ENCODE peak calls at places on chromosomes 2 and 18, in six cellular contexts. B is endothelial cell of umbilical vein, G is ecto neural progenitor cell, T is fibroblast of villous mesenchyme, F is OCI-LY7, R is RWPE1. K is an unnamed sample.

GRCh38 chr18:12236934-12237832 is 17.0 kb upstream of the CIDEA start:
- DNase-seq in R (peak), G (peak), F (peak), T (peak), B (peak), K (peak)

GRCh38 chr2:43086451-43087221 is 139.8 kb downstream of the ZFP36L2 start:
- DNase-seq in F (no peak), G (no peak), R (peak), B (peak), T (peak), K (no peak)

GRCh38 chr2:216603010-216603883 is 30.0 kb upstream of the IGFBP2 start:
- DNase-seq in F (peak), G (no peak), B (no peak), T (peak), R (no peak), K (no peak)

GRCh38 chr2:221124542-221125235 is 447.4 kb downstream of the EPHA4 start:
- DNase-seq in T (no peak), R (peak), G (peak), B (no peak), F (no peak), K (no peak)

GRCh38 chr2:74532222-74532621 is 2.5 kb downstream of the HTRA2 start:
- DNase-seq in R (no peak), G (no peak), F (peak), T (peak), B (peak), K (no peak)

GRCh38 chr2:84631047-84631446 is 114.7 kb downstream of the DNAH6 start:
- DNase-seq in B (peak), R (peak), T (peak), G (no peak), F (peak), K (no peak)

GRCh38 chr2:238947920-238948710 is 100.2 kb downstream of the TWIST2 start:
- DNase-seq in R (peak), B (peak), F (no peak), G (no peak), T (peak), K (peak)

GRCh38 chr18:60060026-60060425 is 160.2 kb downstream of the PMAIP1 start:
- DNase-seq in B (no peak), F (no peak), R (no peak), G (no peak), T (no peak), K (no peak)

GRCh38 chr18:9617006-9617542 is 2.7 kb upstream of the PPP4R1 start:
- DNase-seq in F (no peak), R (no peak), G (no peak), B (peak), T (no peak), K (no peak)

GRCh38 chr2:240930096-240930630 is 24.0 kb downstream of the CROCC2 start:
- DNase-seq in T (no peak), B (no peak), F (no peak), G (no peak), R (no peak), K (no peak)

GRCh38 chr2:238031749-238032148 is 29.1 kb upstream of the SCLY start:
- DNase-seq in T (no peak), B (no peak), G (no peak), R (peak), F (no peak), K (no peak)

GRCh38 chr18:36035253-36035652 is 32.1 kb downstream of the RPRD1A start:
- DNase-seq in R (no peak), B (peak), F (no peak), G (no peak), T (no peak), K (no peak)

GRCh38 chr2:55734726-55735125 is 41.1 kb upstream of the PNPT1 start:
- DNase-seq in B (no peak), G (no peak), F (no peak), T (no peak), R (no peak), K (no peak)

GRCh38 chr18:3447035-3447894 is 2.7 kb upstream of the TGIF1 start:
- DNase-seq in T (peak), F (no peak), R (peak), G (peak), B (peak), K (peak)

GRCh38 chr2:145411493-145411892 is 891.6 kb upstream of the ZEB2 start:
- DNase-seq in T (no peak), G (no peak), R (no peak), B (no peak), F (peak), K (peak)

GRCh38 chr18:61326407-61326806 is 6.8 kb upstream of the CDH20 start:
- DNase-seq in T (no peak), R (no peak), B (no peak), G (no peak), F (no peak), K (no peak)

GRCh38 chr2:130391058-130391871 is 35.4 kb downstream of the PTPN18 start:
- DNase-seq in R (peak), F (peak), T (peak), G (peak), B (peak), K (peak)

GRCh38 chr2:232537079-232537478 is 2.4 kb upstream of the CHRNG start:
- DNase-seq in G (peak), R (no peak), B (no peak), F (peak), T (no peak), K (no peak)

GRCh38 chr2:57796527-57796926 is 250.1 kb upstream of the VRK2 start:
- DNase-seq in B (no peak), R (no peak), F (no peak), G (no peak), T (no peak), K (no peak)

GRCh38 chr2:217367464-217367863 is 507.6 kb upstream of the TNP1 start:
- DNase-seq in G (no peak), F (no peak), R (peak), T (no peak), B (no peak), K (no peak)

GRCh38 chr2:6826081-6826913 is 39.4 kb downstream of the CMPK2 start:
- DNase-seq in T (peak), F (peak), B (peak), R (peak), G (no peak), K (peak)

GRCh38 chr2:71503827-71504226 is 50.5 kb downstream of the DYSF start:
- DNase-seq in B (peak), F (no peak), T (no peak), G (no peak), R (no peak), K (no peak)